ENCODE peak calls at places on chromosomes 6 and 20, in five cellular contexts. One of them, this sample, is unnamed.
A peak's percentile ranks its signal among the peaks of the same experiment; 100 is the strongest.

GRCh38 chr6:80967618-80968017 is 784.9 kb downstream of the TENT5A start:
- DNase-seq in lower lobe of right lung: no peak
- DNase-seq in brain microvascular endothelial cell: no peak
- DNase-seq in cardiac muscle cell: no peak
- DNase-seq in body of pancreas: no peak
- DNase-seq in this sample: no peak

GRCh38 chr6:68527691-68528090 is 107.4 kb upstream of the ADGRB3 start:
- DNase-seq in lower lobe of right lung: no peak
- DNase-seq in brain microvascular endothelial cell: no peak
- DNase-seq in cardiac muscle cell: no peak
- DNase-seq in body of pancreas: no peak
- DNase-seq in this sample: no peak

GRCh38 chr20:17995967-17996819 is 27.4 kb downstream of the MGME1 start:
- DNase-seq in lower lobe of right lung: no peak
- DNase-seq in brain microvascular endothelial cell: peak; percentile 66
- DNase-seq in cardiac muscle cell: peak; percentile 61
- DNase-seq in body of pancreas: peak; percentile 55
- DNase-seq in this sample: no peak

GRCh38 chr6:87473419-87473903 is 687 bp downstream of the SLC35A1 start:
- DNase-seq in lower lobe of right lung: peak; percentile 53
- DNase-seq in brain microvascular endothelial cell: peak; percentile 66
- DNase-seq in cardiac muscle cell: no peak
- DNase-seq in body of pancreas: no peak
- DNase-seq in this sample: peak; percentile 55

GRCh38 chr6:119174879-119175817 is 96.7 kb upstream of the FAM184A start:
- DNase-seq in lower lobe of right lung: no peak
- DNase-seq in brain microvascular endothelial cell: no peak
- DNase-seq in cardiac muscle cell: no peak
- DNase-seq in body of pancreas: no peak
- DNase-seq in this sample: no peak

GRCh38 chr6:104566411-104566810 is 293.3 kb downstream of the HACE1 start:
- DNase-seq in lower lobe of right lung: no peak
- DNase-seq in brain microvascular endothelial cell: peak; percentile 52
- DNase-seq in cardiac muscle cell: no peak
- DNase-seq in body of pancreas: no peak
- DNase-seq in this sample: no peak

GRCh38 chr6:111888928-111889696 is 15.9 kb upstream of the FYN start:
- DNase-seq in lower lobe of right lung: no peak
- DNase-seq in brain microvascular endothelial cell: no peak
- DNase-seq in cardiac muscle cell: peak; percentile 23
- DNase-seq in body of pancreas: no peak
- DNase-seq in this sample: peak; percentile 69

GRCh38 chr6:129890164-129890563 is 29.0 kb upstream of the TMEM244 start:
- DNase-seq in lower lobe of right lung: no peak
- DNase-seq in brain microvascular endothelial cell: peak; percentile 45
- DNase-seq in cardiac muscle cell: no peak
- DNase-seq in body of pancreas: no peak
- DNase-seq in this sample: no peak

GRCh38 chr6:142485256-142485655 is 183.4 kb downstream of the ADGRG6 start:
- DNase-seq in lower lobe of right lung: no peak
- DNase-seq in brain microvascular endothelial cell: no peak
- DNase-seq in cardiac muscle cell: no peak
- DNase-seq in body of pancreas: no peak
- DNase-seq in this sample: no peak

GRCh38 chr6:4664911-4665310 is 111.3 kb upstream of the CDYL start:
- DNase-seq in lower lobe of right lung: no peak
- DNase-seq in brain microvascular endothelial cell: no peak
- DNase-seq in cardiac muscle cell: no peak
- DNase-seq in body of pancreas: no peak
- DNase-seq in this sample: no peak

GRCh38 chr6:113995632-113996031 is 24.7 kb upstream of the HDAC2 start:
- DNase-seq in lower lobe of right lung: peak; percentile 56
- DNase-seq in brain microvascular endothelial cell: peak; percentile 96
- DNase-seq in cardiac muscle cell: peak; percentile 71
- DNase-seq in body of pancreas: no peak
- DNase-seq in this sample: peak; percentile 48

GRCh38 chr6:11315743-11316437 is 83.4 kb upstream of the NEDD9 start:
- DNase-seq in lower lobe of right lung: no peak
- DNase-seq in brain microvascular endothelial cell: peak; percentile 91
- DNase-seq in cardiac muscle cell: no peak
- DNase-seq in body of pancreas: no peak
- DNase-seq in this sample: no peak
- H3K27ac ChIP-seq in lower lobe of right lung: peak overlapping the region; percentile 18
- H3K27ac ChIP-seq in brain microvascular endothelial cell: peak overlapping the region; percentile 99
- H3K27ac ChIP-seq in cardiac muscle cell: no peak overlapping the region
- H3K27ac ChIP-seq in body of pancreas: no peak overlapping the region
- H3K27ac ChIP-seq in this sample: no peak overlapping the region

GRCh38 chr6:6859722-6860121 is 248.0 kb upstream of the RREB1 start:
- DNase-seq in lower lobe of right lung: no peak
- DNase-seq in brain microvascular endothelial cell: no peak
- DNase-seq in cardiac muscle cell: no peak
- DNase-seq in body of pancreas: no peak
- DNase-seq in this sample: no peak

GRCh38 chr6:6861346-6861745 is 246.4 kb upstream of the RREB1 start:
- DNase-seq in lower lobe of right lung: no peak
- DNase-seq in brain microvascular endothelial cell: no peak
- DNase-seq in cardiac muscle cell: no peak
- DNase-seq in body of pancreas: no peak
- DNase-seq in this sample: no peak

GRCh38 chr6:6857528-6857927 is 250.2 kb upstream of the RREB1 start:
- DNase-seq in lower lobe of right lung: no peak
- DNase-seq in brain microvascular endothelial cell: no peak
- DNase-seq in cardiac muscle cell: no peak
- DNase-seq in body of pancreas: no peak
- DNase-seq in this sample: no peak

GRCh38 chr6:6858533-6858982 is 249.2 kb upstream of the RREB1 start:
- DNase-seq in lower lobe of right lung: no peak
- DNase-seq in brain microvascular endothelial cell: no peak
- DNase-seq in cardiac muscle cell: no peak
- DNase-seq in body of pancreas: no peak
- DNase-seq in this sample: no peak

DNA sequence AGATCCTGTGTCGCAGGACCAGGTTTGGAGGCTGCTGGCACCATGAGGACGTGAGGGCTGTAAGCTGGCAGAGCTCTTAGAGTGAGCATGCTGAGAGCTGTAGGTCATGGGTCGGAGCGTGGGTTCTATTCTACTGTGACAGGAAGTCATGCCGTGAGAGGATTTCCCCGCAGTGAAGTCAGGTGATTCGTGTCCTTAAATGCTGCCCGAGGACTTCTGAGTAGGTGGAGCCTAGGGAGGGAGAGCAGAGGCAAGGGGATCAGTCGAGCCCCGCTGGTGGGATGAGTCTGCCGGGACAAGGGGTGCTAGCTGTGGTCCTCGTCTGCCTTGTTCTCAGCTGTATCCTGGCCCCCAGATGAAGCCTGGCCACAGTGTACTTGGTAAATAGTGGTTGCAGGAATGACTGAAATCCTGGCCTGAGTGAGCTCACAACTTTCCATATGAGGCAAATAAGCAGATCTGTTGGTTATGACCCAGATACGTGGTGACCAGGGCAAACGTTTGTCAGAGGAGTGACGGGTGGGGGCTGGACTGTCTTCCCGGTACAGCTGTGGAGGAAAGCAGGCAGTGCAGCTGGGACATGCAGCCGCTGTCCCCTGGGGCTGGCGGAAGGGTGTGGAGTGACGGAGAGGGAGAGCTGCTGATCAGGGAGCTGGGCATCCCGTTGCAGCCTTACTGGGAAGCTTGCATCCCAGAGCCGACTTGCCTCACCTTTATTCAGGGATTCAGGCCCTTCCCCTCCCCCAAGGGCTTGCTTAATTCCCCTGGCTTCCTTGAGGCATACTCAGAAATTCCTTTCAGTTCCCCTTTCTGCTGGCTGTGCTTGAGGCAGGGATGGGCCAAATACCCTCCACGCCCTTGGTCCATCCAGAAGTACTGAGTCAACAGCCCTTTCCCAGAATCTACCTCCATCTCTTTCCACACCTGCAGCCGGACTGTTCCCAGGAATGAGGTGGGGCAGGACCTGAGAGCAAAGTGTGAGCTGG is 250.9 kb upstream of the RREB1 start:
- DNase-seq in lower lobe of right lung: peak; percentile 83
- DNase-seq in brain microvascular endothelial cell: peak; percentile 19
- DNase-seq in cardiac muscle cell: peak; percentile 43
- DNase-seq in body of pancreas: no peak
- DNase-seq in this sample: peak; percentile 83
- H3K27ac ChIP-seq in lower lobe of right lung: peak overlapping the region; percentile 85
- H3K27ac ChIP-seq in brain microvascular endothelial cell: no peak overlapping the region
- H3K27ac ChIP-seq in cardiac muscle cell: no peak overlapping the region
- H3K27ac ChIP-seq in body of pancreas: peak overlapping the region; percentile 4
- H3K27ac ChIP-seq in this sample: no peak overlapping the region

GRCh38 chr6:38185752-38186151 is 366.2 kb downstream of the ZFAND3 start:
- DNase-seq in lower lobe of right lung: no peak
- DNase-seq in brain microvascular endothelial cell: no peak
- DNase-seq in cardiac muscle cell: no peak
- DNase-seq in body of pancreas: no peak
- DNase-seq in this sample: no peak
- H3K27ac ChIP-seq in lower lobe of right lung: no peak overlapping the region
- H3K27ac ChIP-seq in brain microvascular endothelial cell: no peak overlapping the region
- H3K27ac ChIP-seq in cardiac muscle cell: no peak overlapping the region
- H3K27ac ChIP-seq in body of pancreas: no peak overlapping the region
- H3K27ac ChIP-seq in this sample: no peak overlapping the region

GRCh38 chr6:166999145-166999844 is at the start of gene CEP43:
- DNase-seq in lower lobe of right lung: peak; percentile 96
- DNase-seq in brain microvascular endothelial cell: peak; percentile 90
- DNase-seq in cardiac muscle cell: peak; percentile 98
- DNase-seq in body of pancreas: peak; percentile 93
- DNase-seq in this sample: peak; percentile 96

GRCh38 chr6:166999845-167000253 is 652 bp downstream of the CEP43 start:
- DNase-seq in lower lobe of right lung: no peak
- DNase-seq in brain microvascular endothelial cell: no peak
- DNase-seq in cardiac muscle cell: peak; percentile 62
- DNase-seq in body of pancreas: no peak
- DNase-seq in this sample: no peak

GRCh38 chr6:166997348-166997747 is 1.8 kb upstream of the CEP43 start:
- DNase-seq in lower lobe of right lung: no peak
- DNase-seq in brain microvascular endothelial cell: no peak
- DNase-seq in cardiac muscle cell: no peak
- DNase-seq in body of pancreas: no peak
- DNase-seq in this sample: no peak

GRCh38 chr6:166997768-166998255 is 1.4 kb upstream of the CEP43 start:
- DNase-seq in lower lobe of right lung: peak; percentile 79
- DNase-seq in brain microvascular endothelial cell: peak; percentile 76
- DNase-seq in cardiac muscle cell: peak; percentile 68
- DNase-seq in body of pancreas: peak; percentile 57
- DNase-seq in this sample: peak; percentile 38

DNA sequence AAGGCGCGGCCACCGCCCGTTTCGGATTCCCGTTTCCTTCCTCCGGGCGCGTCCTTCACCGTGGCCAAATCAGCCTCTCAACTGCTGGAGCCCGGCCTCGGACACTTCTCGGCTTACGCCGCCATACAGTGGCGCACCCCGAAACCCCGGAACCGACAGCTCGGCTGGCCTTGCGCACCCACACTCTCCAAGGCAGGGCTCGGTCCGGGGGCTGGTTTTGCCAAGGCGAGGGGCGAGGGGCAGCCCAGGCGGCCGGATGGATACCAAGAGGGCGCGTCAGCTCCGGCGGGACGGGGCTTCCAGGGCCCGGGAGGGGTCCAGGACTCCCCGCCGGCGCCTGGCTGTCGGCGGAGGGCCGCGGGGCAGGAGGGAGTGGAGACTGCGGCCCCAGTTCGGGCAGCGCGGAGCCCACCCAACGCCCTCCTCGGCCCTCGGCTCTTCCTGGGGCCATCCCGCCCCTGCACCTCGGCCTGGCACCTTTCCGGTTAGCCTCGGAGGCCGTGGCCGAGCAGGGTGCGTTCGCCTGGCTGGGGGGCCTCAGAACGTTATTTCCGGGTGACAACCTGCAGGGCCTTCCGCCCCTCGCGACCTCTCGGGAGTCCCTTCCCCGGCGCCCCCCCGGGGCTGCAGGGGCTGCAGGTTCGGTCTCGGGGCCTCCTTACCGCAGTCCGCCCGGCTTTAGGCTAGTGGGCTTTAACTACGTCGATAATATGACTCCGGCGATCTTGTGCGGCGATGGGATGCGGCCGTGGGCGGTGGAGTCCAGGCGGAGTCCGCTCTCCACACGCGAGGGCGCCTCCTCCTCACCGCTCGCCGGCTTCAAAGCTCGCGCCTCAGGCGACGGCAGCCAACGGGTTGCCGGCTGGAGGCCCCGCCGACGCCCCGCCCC is 697 bp upstream of the CEP43 start:
- DNase-seq in lower lobe of right lung: peak; percentile 59
- DNase-seq in brain microvascular endothelial cell: peak; percentile 18
- DNase-seq in cardiac muscle cell: no peak
- DNase-seq in body of pancreas: peak; percentile 22
- DNase-seq in this sample: peak; percentile 33
- H3K27ac ChIP-seq in lower lobe of right lung: peak overlapping the region; percentile 80
- H3K27ac ChIP-seq in brain microvascular endothelial cell: peak overlapping the region; percentile 47
- H3K27ac ChIP-seq in cardiac muscle cell: no peak overlapping the region
- H3K27ac ChIP-seq in body of pancreas: peak overlapping the region; percentile 67
- H3K27ac ChIP-seq in this sample: no peak overlapping the region

DNA sequence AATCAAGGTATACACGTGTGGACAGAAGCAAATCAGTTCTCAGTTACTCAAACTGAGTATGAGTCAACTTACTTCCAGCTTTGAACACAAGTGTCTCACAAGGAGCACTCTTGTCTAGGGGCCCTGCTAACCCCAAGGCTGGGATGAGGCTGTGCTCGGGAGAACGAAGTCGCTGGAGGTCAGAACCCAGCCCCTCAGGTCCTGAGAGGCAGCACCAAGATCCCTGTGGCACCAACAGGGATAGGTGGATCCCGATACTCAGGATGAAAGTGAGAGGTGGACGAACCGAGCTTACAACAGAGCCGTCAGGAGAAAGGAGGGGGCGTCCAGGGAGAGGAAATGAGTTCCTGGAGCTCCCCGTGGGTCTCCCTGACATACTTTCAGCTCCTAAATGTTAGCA is 85.7 kb downstream of the GINS1 start:
- DNase-seq in lower lobe of right lung: no peak
- DNase-seq in brain microvascular endothelial cell: no peak
- DNase-seq in cardiac muscle cell: no peak
- DNase-seq in body of pancreas: no peak
- DNase-seq in this sample: peak; percentile 4
- H3K27ac ChIP-seq in lower lobe of right lung: no peak overlapping the region
- H3K27ac ChIP-seq in brain microvascular endothelial cell: no peak overlapping the region
- H3K27ac ChIP-seq in cardiac muscle cell: peak overlapping the region; percentile 58
- H3K27ac ChIP-seq in body of pancreas: no peak overlapping the region
- H3K27ac ChIP-seq in this sample: no peak overlapping the region